ENCODE peak calls at places on chromosomes 4 and X, in six cellular contexts. One of them, this sample, is unnamed.

GRCh38 chrX:13167444-13168207 is 123.2 kb upstream of the FAM9C start:
- DNase-seq in GM13977: no peak
- DNase-seq in COR-L47: peak
- DNase-seq in AG08396: peak
- DNase-seq in stromal cell of bone marrow: no peak
- DNase-seq in T-helper 2 cell: no peak
- DNase-seq in this sample: peak

GRCh38 chr4:56757821-56758400 is 63.6 kb downstream of the SPINK2 start:
- DNase-seq in stromal cell of bone marrow: peak
- DNase-seq in T-helper 2 cell: peak
- DNase-seq in COR-L47: no peak
- DNase-seq in GM13977: peak
- DNase-seq in AG08396: peak
- DNase-seq in this sample: peak

GRCh38 chr4:10006604-10007435 is 14.5 kb downstream of the SLC2A9 start:
- DNase-seq in T-helper 2 cell: no peak
- DNase-seq in stromal cell of bone marrow: peak
- DNase-seq in AG08396: no peak
- DNase-seq in GM13977: no peak
- DNase-seq in COR-L47: no peak
- DNase-seq in this sample: no peak

GRCh38 chr4:55214172-55214571 is 88.8 kb upstream of the KDR start:
- DNase-seq in AG08396: no peak
- DNase-seq in COR-L47: peak
- DNase-seq in T-helper 2 cell: no peak
- DNase-seq in stromal cell of bone marrow: no peak
- DNase-seq in GM13977: no peak
- DNase-seq in this sample: peak

GRCh38 chr4:92600638-92601037 is 296.9 kb downstream of the GRID2 start:
- DNase-seq in GM13977: no peak
- DNase-seq in AG08396: no peak
- DNase-seq in stromal cell of bone marrow: no peak
- DNase-seq in T-helper 2 cell: no peak
- DNase-seq in COR-L47: no peak
- DNase-seq in this sample: no peak

GRCh38 chr4:110411599-110412011 is 64.3 kb upstream of the ENPEP start:
- DNase-seq in stromal cell of bone marrow: no peak
- DNase-seq in GM13977: no peak
- DNase-seq in AG08396: no peak
- DNase-seq in T-helper 2 cell: no peak
- DNase-seq in COR-L47: no peak
- DNase-seq in this sample: no peak

GRCh38 chr4:10225096-10225495 is 108.5 kb upstream of the WDR1 start:
- DNase-seq in COR-L47: no peak
- DNase-seq in GM13977: no peak
- DNase-seq in T-helper 2 cell: no peak
- DNase-seq in AG08396: no peak
- DNase-seq in stromal cell of bone marrow: no peak
- DNase-seq in this sample: no peak

GRCh38 chr4:39905656-39906055 is 72.1 kb downstream of the PDS5A start:
- DNase-seq in COR-L47: no peak
- DNase-seq in GM13977: no peak
- DNase-seq in AG08396: no peak
- DNase-seq in T-helper 2 cell: no peak
- DNase-seq in stromal cell of bone marrow: no peak
- DNase-seq in this sample: no peak

GRCh38 chr4:168537556-168537955 is 40.7 kb downstream of the PALLD start:
- DNase-seq in COR-L47: no peak
- DNase-seq in stromal cell of bone marrow: no peak
- DNase-seq in AG08396: no peak
- DNase-seq in T-helper 2 cell: no peak
- DNase-seq in GM13977: no peak
- DNase-seq in this sample: no peak